ENCODE peak calls at places on chromosomes 1 and 21, in ten cellular contexts. Y, O, K, T, B, L, Q, N, E and V are unnamed samples.

GRCh38 chr1:31704261-31705079 is 653 bp upstream of the COL16A1 start:
- DNase-seq in Q (no peak), E (no peak), L (no peak), T (no peak), O (peak; percentile 67), B (no peak), Y (no peak), K (no peak), N (no peak), V (peak; percentile 43)

GRCh38 chr1:246567258-246568235 is 1.3 kb downstream of the CNST start:
- DNase-seq in T (no peak), K (no peak), E (no peak), B (no peak), O (no peak), Q (no peak), Y (no peak), N (no peak), L (no peak), V (peak; percentile 49)

GRCh38 chr1:15276691-15277090 is 29.7 kb downstream of the FHAD1 start:
- DNase-seq in E (no peak), O (no peak), T (no peak), Y (peak; percentile 17), Q (no peak), K (no peak), N (no peak), L (no peak), B (no peak), V (no peak)

GRCh38 chr1:230072296-230072695 is 5.3 kb downstream of the GALNT2 start:
- DNase-seq in E (no peak), K (no peak), Y (no peak), B (no peak), T (no peak), N (no peak), Q (no peak), O (no peak), L (no peak), V (no peak)

GRCh38 chr1:58784758-58785423 is 1.0 kb upstream of the JUN start:
- DNase-seq in Q (peak; percentile 84), T (peak; percentile 86), N (peak; percentile 52), E (peak; percentile 90), L (peak; percentile 90), Y (peak; percentile 92), O (peak; percentile 92), B (peak; percentile 92), K (peak; percentile 87), V (peak; percentile 93)

GRCh38 chr1:185491604-185492003 is 174.6 kb upstream of the IVNS1ABP start:
- DNase-seq in E (no peak), N (no peak), K (no peak), B (no peak), Q (no peak), L (no peak), Y (no peak), O (no peak), T (no peak), V (no peak)

GRCh38 chr1:115408489-115409002 is 70.5 kb upstream of the NGF start:
- DNase-seq in Q (no peak), E (no peak), B (no peak), T (peak; percentile 19), N (no peak), Y (no peak), L (no peak), O (no peak), K (no peak), V (no peak)

GRCh38 chr21:43299441-43300277 is 127.3 kb downstream of the SIK1 start:
- DNase-seq in K (no peak), B (no peak), T (no peak), E (no peak), Q (no peak), L (peak; percentile 46), Y (no peak), O (peak; percentile 69), N (no peak), V (no peak)

GRCh38 chr21:45357436-45358260 is 47.3 kb upstream of the COL18A1 start:
- DNase-seq in N (no peak), L (no peak), Q (no peak), E (no peak), O (peak; percentile 78), K (no peak), B (no peak), Y (no peak), T (peak; percentile 72), V (peak; percentile 67)

GRCh38 chr1:17280894-17281293 is 27.1 kb upstream of the PADI4 start:
- DNase-seq in B (no peak), E (no peak), T (no peak), O (no peak), Y (no peak), K (no peak), L (no peak), Q (no peak), N (no peak), V (no peak)

GRCh38 chr21:15210235-15210678 is 145.5 kb upstream of the NRIP1 start:
- DNase-seq in Q (peak; percentile 27), B (no peak), K (no peak), T (peak; percentile 29), N (no peak), L (peak; percentile 95), O (peak; percentile 16), E (peak; percentile 22), Y (no peak), V (no peak)

GRCh38 chr1:164726235-164726634 is 167.3 kb downstream of the PBX1 start:
- DNase-seq in Y (no peak), O (no peak), B (no peak), Q (no peak), K (no peak), E (no peak), L (no peak), T (no peak), N (no peak), V (no peak)

GRCh38 chr1:111738436-111739221 is 566 bp downstream of the INKA2 start:
- DNase-seq in N (peak; percentile 62), B (peak; percentile 48), T (peak; percentile 85), Y (peak; percentile 60), E (peak; percentile 66), L (peak; percentile 74), O (peak; percentile 75), K (peak; percentile 14), Q (no peak), V (peak; percentile 81)

GRCh38 chr1:67566803-67567202 is 118.2 kb upstream of the GADD45A start:
- DNase-seq in Y (no peak), Q (no peak), T (no peak), N (no peak), B (no peak), K (no peak), L (no peak), E (no peak), O (no peak), V (no peak)

GRCh38 chr1:26372039-26372438 is 511 bp downstream of the ZNF683 start:
- DNase-seq in E (no peak), K (no peak), B (no peak), Y (no peak), N (no peak), O (no peak), L (no peak), Q (no peak), T (no peak), V (no peak)

GRCh38 chr1:15943515-15944307 is 32.2 kb downstream of the ZBTB17 start:
- DNase-seq in Y (peak; percentile 44), N (no peak), Q (no peak), T (no peak), B (no peak), L (no peak), K (no peak), E (no peak), O (peak; percentile 25), V (peak; percentile 11)

GRCh38 chr1:37255111-37255795 is 219.1 kb upstream of the ZC3H12A start:
- DNase-seq in O (no peak), B (no peak), Q (no peak), L (no peak), K (no peak), T (peak; percentile 24), N (peak; percentile 88), E (no peak), Y (no peak), V (peak; percentile 79)

GRCh38 chr1:162696286-162696862 is 64.1 kb downstream of the DDR2 start:
- DNase-seq in K (no peak), O (peak; percentile 90), L (no peak), Y (peak; percentile 71), E (peak; percentile 53), B (no peak), N (no peak), Q (no peak), T (peak; percentile 72), V (peak; percentile 75)

GRCh38 chr1:240847330-240847729 is 235.4 kb upstream of the GREM2 start:
- DNase-seq in E (no peak), T (no peak), K (no peak), Y (no peak), L (no peak), O (no peak), Q (no peak), N (no peak), B (no peak), V (no peak)

GRCh38 chr1:119712342-119713038 is 756 bp downstream of the PHGDH start:
- DNase-seq in Q (peak; percentile 65), K (no peak), O (peak; percentile 87), T (peak; percentile 75), L (peak; percentile 74), N (peak; percentile 43), Y (peak; percentile 67), E (peak; percentile 41), B (no peak), V (peak; percentile 79)
- H3K27ac ChIP-seq in Q (peak overlapping the region; percentile 85), K (no peak overlapping the region), O (peak overlapping the region; percentile 79), T (peak overlapping the region; percentile 77), L (no peak overlapping the region), N (peak overlapping the region; percentile 60), Y (no peak overlapping the region), E (peak overlapping the region; percentile 79), B (peak overlapping the region; percentile 38), V (peak overlapping the region; percentile 53)

GRCh38 chr1:77279929-77280328 is 1.9 kb upstream of the AK5 start:
- DNase-seq in B (no peak), Y (no peak), N (no peak), L (no peak), E (no peak), T (no peak), K (no peak), Q (no peak), O (no peak), V (no peak)
- H3K27ac ChIP-seq in B (no peak overlapping the region), Y (no peak overlapping the region), N (no peak overlapping the region), L (no peak overlapping the region), E (no peak overlapping the region), T (no peak overlapping the region), K (no peak overlapping the region), Q (no peak overlapping the region), O (no peak overlapping the region), V (no peak overlapping the region)

GRCh38 chr1:94929816-94930215 is 2.9 kb upstream of the CNN3 start:
- DNase-seq in Q (no peak), O (no peak), T (no peak), K (no peak), Y (no peak), B (no peak), E (no peak), N (no peak), L (no peak), V (no peak)
- H3K27ac ChIP-seq in Q (peak overlapping the region; percentile 65), O (no peak overlapping the region), T (no peak overlapping the region), K (no peak overlapping the region), Y (no peak overlapping the region), B (peak overlapping the region; percentile 94), E (no peak overlapping the region), N (no peak overlapping the region), L (no peak overlapping the region), V (no peak overlapping the region)

DNA sequence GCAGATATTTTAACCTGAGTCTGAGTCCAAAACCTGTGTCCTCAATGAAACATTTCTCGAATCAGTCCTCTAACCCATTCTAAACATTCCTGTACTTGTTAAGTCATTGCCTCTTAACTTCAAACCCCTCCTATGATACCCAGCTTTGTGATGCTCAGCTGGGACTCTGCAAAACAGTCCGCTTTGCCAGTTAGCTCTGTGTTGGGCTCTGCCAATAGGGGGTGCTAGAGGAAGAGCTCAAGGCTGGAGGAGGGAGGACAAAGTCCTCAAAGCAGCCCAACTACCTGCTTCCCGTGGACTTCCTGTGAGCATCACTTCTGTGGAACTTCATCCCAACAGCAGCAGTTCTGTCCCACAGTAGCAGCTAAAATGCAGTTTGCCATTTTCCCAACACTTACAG is 38.1 kb upstream of the SYT14 start:
- DNase-seq in K (no peak), T (no peak), O (no peak), Q (no peak), L (no peak), N (peak; percentile 28), E (no peak), B (no peak), Y (no peak), V (peak; percentile 21)
- H3K27ac ChIP-seq in K (no peak overlapping the region), T (no peak overlapping the region), O (no peak overlapping the region), Q (no peak overlapping the region), L (no peak overlapping the region), N (no peak overlapping the region), E (no peak overlapping the region), B (no peak overlapping the region), Y (no peak overlapping the region), V (no peak overlapping the region)